ENCODE peak calls at places on chromosomes 11 and 22, in eight cellular contexts. H, M, A, W, E, P, R and Z are unnamed samples. For H3K4me1, the result is how much of the 10 kb centered on the place peaks cover.

GRCh38 chr11:6745465-6746015 is 26.2 kb downstream of the OR2AG2 start:
- DNase-seq in P (no peak), M (no peak), H (no peak), E (no peak), W (no peak), A (no peak), R (no peak), Z (no peak)

GRCh38 chr11:121534131-121535093 is 81.6 kb upstream of the SORL1-AS1 start:
- DNase-seq in E (no peak), A (peak), W (no peak), H (no peak), R (no peak), P (no peak), M (no peak), Z (no peak)

GRCh38 chr11:97739892-97740782 is 1280.6 kb upstream of the CNTN5 start:
- DNase-seq in R (no peak), A (peak), W (no peak), H (no peak), M (no peak), E (no peak), P (no peak), Z (no peak)

GRCh38 chr11:125214466-125215204 is 50.1 kb downstream of the PKNOX2 start:
- DNase-seq in M (no peak), R (no peak), A (no peak), H (no peak), W (peak), E (no peak), P (no peak), Z (peak)

GRCh38 chr22:38214248-38215056 is 12.7 kb downstream of the MAFF start:
- DNase-seq in R (peak), A (peak), P (no peak), E (no peak), H (peak), M (no peak), W (peak), Z (peak)

GRCh38 chr11:112859787-112860186 is 101.4 kb upstream of the NCAM1 start:
- DNase-seq in A (no peak), P (no peak), E (no peak), M (no peak), W (no peak), R (no peak), H (no peak), Z (no peak)

GRCh38 chr11:43957571-43957970 is 15.1 kb downstream of the C11orf96 start:
- DNase-seq in E (no peak), R (no peak), H (no peak), W (no peak), P (no peak), M (no peak), A (no peak), Z (no peak)

GRCh38 chr11:10778217-10778970 is 27.3 kb downstream of the CTR9 start:
- DNase-seq in E (no peak), M (no peak), P (peak), A (peak), R (no peak), H (no peak), W (no peak), Z (peak)

GRCh38 chr11:122754553-122755322 is 83.6 kb upstream of the CRTAM start:
- DNase-seq in A (no peak), M (no peak), E (no peak), R (peak), W (no peak), H (no peak), P (no peak), Z (no peak)

GRCh38 chr11:69186316-69187266 is 30.9 kb downstream of the SMIM38 start:
- DNase-seq in R (no peak), H (no peak), A (no peak), E (no peak), M (no peak), P (no peak), W (no peak), Z (no peak)

GRCh38 chr11:67400251-67400941 is 1.3 kb downstream of the PPP1CA start:
- DNase-seq in A (no peak), R (no peak), H (no peak), W (no peak), E (no peak), M (no peak), P (no peak), Z (no peak)

GRCh38 chr22:42608481-42609361 is 6.0 kb downstream of the POLDIP3 start:
- DNase-seq in E (no peak), M (no peak), H (no peak), R (no peak), P (no peak), W (peak), A (peak), Z (no peak)

GRCh38 chr22:37197451-37198289 is 9.6 kb upstream of the C1QTNF6 start:
- DNase-seq in P (peak), A (peak), M (peak), H (no peak), W (no peak), E (peak), R (no peak), Z (peak)

GRCh38 chr11:133509924-133510697 is 22.2 kb downstream of the OPCML start:
- DNase-seq in A (no peak), W (no peak), E (no peak), R (no peak), P (no peak), M (no peak), H (no peak), Z (no peak)

GRCh38 chr11:26844963-26845362 is 123.1 kb upstream of the SLC5A12 start:
- DNase-seq in R (no peak), A (no peak), P (no peak), W (no peak), M (no peak), E (no peak), H (no peak), Z (no peak)

GRCh38 chr11:77064648-77065217 is 2.0 kb upstream of the CAPN5 start:
- DNase-seq in H (no peak), R (peak), E (peak), P (no peak), W (no peak), A (no peak), M (no peak), Z (peak)
- H3K27ac ChIP-seq in H (no peak), R (no peak), E (no peak), P (no peak), W (no peak), A (no peak), M (no peak), Z (no peak)

DNA sequence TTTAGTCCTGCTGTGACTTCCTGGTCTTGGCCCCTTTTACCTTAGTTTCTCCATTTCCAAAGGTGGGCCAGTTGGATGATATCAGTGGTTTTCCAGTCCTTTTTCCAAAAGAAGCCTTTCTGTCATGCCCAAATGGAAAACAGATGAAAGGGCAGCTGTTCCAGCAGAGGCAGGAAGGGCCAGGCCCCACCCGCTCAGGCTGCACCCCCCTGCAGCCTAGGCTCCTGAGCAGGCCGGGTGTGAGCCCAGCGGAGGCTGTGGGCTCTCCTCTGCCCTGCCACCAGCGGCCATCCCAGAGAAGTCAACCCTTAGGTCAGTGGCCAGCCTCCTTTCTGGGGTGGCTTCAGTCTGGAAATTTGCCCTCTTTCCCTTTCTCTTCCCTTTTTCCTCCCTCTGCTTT is 32.7 kb upstream of the SUSD2 start:
- DNase-seq in H (no peak), A (no peak), E (no peak), W (no peak), R (no peak), P (no peak), M (no peak), Z (no peak)
- H3K4me1 ChIP-seq in H (half or more), A (under half), E (under half), W (under half), R (under half), P (half or more), M (under half), Z (under half)

GRCh38 chr11:36345535-36346141 is 49.5 kb downstream of the PRR5L start:
- DNase-seq in R (no peak), M (no peak), P (no peak), H (no peak), A (no peak), E (no peak), W (no peak), Z (no peak)

GRCh38 chr11:36346562-36347383 is 50.7 kb downstream of the PRR5L start:
- DNase-seq in M (no peak), A (no peak), E (no peak), P (no peak), W (no peak), R (no peak), H (no peak), Z (no peak)

GRCh38 chr11:36347384-36347906 is 51.4 kb downstream of the PRR5L start:
- DNase-seq in W (no peak), P (no peak), M (no peak), H (no peak), R (no peak), E (no peak), A (no peak), Z (no peak)

GRCh38 chr11:36343436-36343835 is 47.3 kb downstream of the PRR5L start:
- DNase-seq in W (no peak), P (no peak), E (no peak), A (no peak), R (no peak), M (no peak), H (no peak), Z (no peak)

DNA sequence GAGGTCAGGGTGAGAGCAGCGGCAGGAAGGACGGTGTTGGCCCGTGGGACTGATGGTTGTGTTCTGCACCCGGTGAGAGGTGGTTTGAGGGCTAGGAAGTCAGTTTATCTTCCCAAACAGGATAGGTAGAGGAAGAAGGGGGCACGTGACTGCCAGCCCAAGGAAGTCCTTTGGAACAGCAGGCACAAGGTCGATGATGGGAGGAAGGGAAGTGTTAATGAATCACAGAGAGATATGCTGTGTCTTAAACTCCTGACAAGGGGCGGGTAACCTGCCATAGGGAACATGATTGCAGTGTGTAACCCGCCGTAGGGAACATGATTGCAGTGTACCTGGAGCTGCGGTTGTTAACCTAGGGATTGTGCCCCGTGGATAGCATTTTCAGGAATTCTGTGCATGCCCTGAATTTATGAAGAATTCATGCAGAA is 49.0 kb downstream of the PRR5L start:
- DNase-seq in A (no peak), R (no peak), P (no peak), M (no peak), E (no peak), W (no peak), H (no peak), Z (peak)
- H3K27ac ChIP-seq in A (no peak), R (no peak), P (no peak), M (no peak), E (no peak), W (no peak), H (no peak), Z (no peak)

GRCh38 chr22:46769191-46769675 is 6.8 kb downstream of the TBC1D22A start:
- DNase-seq in M (no peak), P (no peak), H (no peak), R (no peak), E (no peak), A (no peak), W (no peak), Z (no peak)
- H3K4me1 ChIP-seq in M (under half), P (half or more), H (under half), R (under half), E (under half), A (under half), W (under half), Z (under half)

DNA sequence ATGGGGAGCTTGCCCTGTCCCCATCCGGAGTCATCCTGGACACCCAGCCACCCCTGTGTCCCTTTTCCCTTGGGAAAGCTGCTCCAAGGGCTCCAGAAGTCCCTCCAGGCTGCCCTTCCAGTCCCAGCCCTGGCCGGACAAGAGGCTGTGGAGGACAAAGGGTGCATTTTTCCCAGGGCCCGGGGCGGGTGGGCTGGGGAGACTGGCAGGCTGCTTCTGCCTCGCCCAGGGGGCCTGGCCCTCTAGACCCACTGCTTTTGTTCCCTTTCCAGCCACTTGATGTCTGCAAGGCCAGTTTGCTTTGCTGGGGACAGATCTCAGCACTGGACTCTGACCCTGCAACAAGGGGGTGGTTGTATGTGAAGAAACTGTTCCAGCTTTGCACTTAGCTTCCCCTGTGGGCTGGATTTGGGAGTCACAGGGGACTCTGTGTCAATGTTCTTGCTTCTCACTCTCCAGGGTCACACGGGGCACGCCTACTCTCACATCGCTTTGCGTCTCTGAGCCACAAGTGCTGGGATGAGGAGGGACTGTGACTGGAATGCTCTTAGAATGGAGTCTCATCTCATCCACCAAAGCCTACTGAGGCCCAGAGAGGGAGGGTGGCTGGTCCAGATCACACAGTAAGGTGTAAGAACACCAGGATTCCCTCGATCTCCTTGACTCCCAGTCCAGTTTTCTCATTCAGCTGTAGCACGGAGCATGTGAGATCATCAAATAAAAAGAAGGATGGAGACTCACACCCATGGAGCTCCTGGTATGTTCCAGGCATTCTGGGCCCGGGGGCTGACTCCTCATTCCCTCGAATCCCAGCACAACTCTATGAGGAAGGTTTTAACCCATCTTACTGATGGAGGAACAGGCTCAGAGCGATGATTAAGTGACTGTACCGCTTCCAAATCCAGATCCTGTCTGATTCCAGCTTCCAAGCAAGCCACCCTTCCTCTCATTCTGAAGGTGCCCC is 59.9 kb downstream of the FBXO7 start:
- DNase-seq in H (no peak), M (no peak), A (peak), W (no peak), P (no peak), E (no peak), R (no peak), Z (peak)
- H3K27ac ChIP-seq in H (no peak), M (peak), A (no peak), W (no peak), P (peak), E (peak), R (peak), Z (no peak)